ENCODE peak calls at places on chromosomes 7 and 10, in four cellular contexts. O is stimulated activated CD8-positive, alpha-beta memory T cell treated with anti-CD3 and anti-CD28 coated beads, Interleukin-12 subunit alpha, Interleukin-12 subunit beta, amount 100 ng/mL, for 4 hours; K is NCI-H1105; A is ovary. D is an unnamed sample.

GRCh38 chr10:119541459-119542356 is 811 bp downstream of the RGS10 start:
- DNase-seq in A (peak; percentile 53), K (no peak), O (peak; percentile 66), D (no peak)

GRCh38 chr10:130500251-130501000 is 364.2 kb downstream of the GLRX3 start:
- DNase-seq in O (no peak), K (no peak), A (no peak), D (no peak)

GRCh38 chr7:155804897-155805825 is 7.1 kb downstream of the SHH start:
- DNase-seq in O (peak; percentile 17), A (peak; percentile 65), K (peak; percentile 69), D (peak; percentile 20)

GRCh38 chr10:21281765-21282484 is 243.6 kb downstream of the SKIDA1 start:
- DNase-seq in K (no peak), O (no peak), A (no peak), D (no peak)

GRCh38 chr10:32041290-32042028 is 14.8 kb downstream of the KIF5B start:
- DNase-seq in A (no peak), O (no peak), K (no peak), D (no peak)

GRCh38 chr10:17682236-17682946 is 38.4 kb downstream of the STAM start:
- DNase-seq in O (no peak), A (no peak), K (no peak), D (no peak)

GRCh38 chr10:13347235-13348156 is 597 bp downstream of the SEPHS1 start:
- DNase-seq in O (peak; percentile 70), A (peak; percentile 86), K (peak; percentile 67), D (peak; percentile 41)

GRCh38 chr10:59675812-59676211 is 33.8 kb downstream of the SLC16A9 start:
- DNase-seq in K (no peak), A (no peak), O (no peak), D (no peak)

GRCh38 chr7:44750921-44751571 is 2.4 kb downstream of the ZMIZ2 start:
- DNase-seq in A (no peak), K (no peak), O (peak; percentile 35), D (no peak)

GRCh38 chr10:13412894-13413293 is 64.8 kb upstream of the SEPHS1 start:
- DNase-seq in K (no peak), A (no peak), O (no peak), D (no peak)

GRCh38 chr7:151539055-151539714 is 19.5 kb upstream of the RHEB start:
- DNase-seq in A (no peak), K (no peak), O (no peak), D (no peak)

GRCh38 chr10:118790058-118790457 is 35.3 kb upstream of the CACUL1 start:
- DNase-seq in K (no peak), O (no peak), A (no peak), D (no peak)

GRCh38 chr10:75400769-75401568 is 595 bp downstream of the ZNF503 start:
- DNase-seq in K (no peak), A (peak; percentile 77), O (no peak), D (peak; percentile 35)

GRCh38 chr7:47074702-47075153 is 507.2 kb downstream of the TNS3 start:
- DNase-seq in K (no peak), A (peak; percentile 24), O (no peak), D (no peak)

GRCh38 chr10:77926566-77927342 is at the start of gene DLG5:
- DNase-seq in O (peak; percentile 12), K (no peak), A (peak; percentile 82), D (no peak)

GRCh38 chr10:103668351-103669242 is 175.1 kb downstream of the NEURL1 start:
- DNase-seq in O (no peak), A (peak; percentile 82), K (no peak), D (no peak)